ENCODE peak calls at places on chromosomes 7 and 10, in eight cellular contexts. G, B, P, H, Z, A, Y and K are unnamed samples.

GRCh38 chr7:47747160-47747559 is 165.2 kb upstream of the TNS3 start:
- DNase-seq in G (no peak), B (no peak), P (no peak), H (no peak), Z (no peak), A (no peak), Y (no peak), K (no peak)

GRCh38 chr10:15324611-15325010 is 46.5 kb downstream of the FAM171A1 start:
- DNase-seq in G (no peak), B (no peak), P (no peak), H (no peak), Z (no peak), A (no peak), Y (no peak), K (no peak)

GRCh38 chr7:133652547-133652946 is 399.7 kb downstream of the EXOC4 start:
- DNase-seq in G (no peak), B (no peak), P (no peak), H (no peak), Z (no peak), A (no peak), Y (no peak), K (no peak)

GRCh38 chr7:23467731-23468720 is 2.3 kb downstream of the IGF2BP3 start:
- DNase-seq in G (no peak), B (peak), P (peak), H (no peak), Z (no peak), A (peak), Y (no peak), K (peak)

GRCh38 chr7:28298870-28299484 is 113.3 kb upstream of the CREB5 start:
- DNase-seq in G (no peak), B (peak), P (peak), H (peak), Z (peak), A (peak), Y (peak), K (peak)

GRCh38 chr7:38463277-38464224 is 167.6 kb downstream of the AMPH start:
- DNase-seq in G (peak), B (peak), P (no peak), H (peak), Z (no peak), A (no peak), Y (no peak), K (peak)

GRCh38 chr7:76403780-76404494 is 5.6 kb downstream of the SSC4D start:
- DNase-seq in G (no peak), B (no peak), P (peak), H (no peak), Z (no peak), A (no peak), Y (no peak), K (no peak)

GRCh38 chr7:1060315-1061080 is 16.2 kb downstream of the GPR146 start:
- DNase-seq in G (no peak), B (no peak), P (peak), H (no peak), Z (no peak), A (no peak), Y (no peak), K (no peak)

GRCh38 chr10:119357389-119358139 is 150.2 kb downstream of the GRK5 start:
- DNase-seq in G (no peak), B (no peak), P (no peak), H (no peak), Z (no peak), A (no peak), Y (no peak), K (no peak)

GRCh38 chr10:132912685-132913558 is 29.4 kb downstream of the CFAP46 start:
- DNase-seq in G (no peak), B (no peak), P (peak), H (no peak), Z (no peak), A (no peak), Y (no peak), K (no peak)

GRCh38 chr7:139169816-139170215 is 60.3 kb upstream of the ZC3HAV1 start:
- DNase-seq in G (no peak), B (no peak), P (no peak), H (no peak), Z (no peak), A (no peak), Y (no peak), K (no peak)

GRCh38 chr7:37771342-37771741 is 77.1 kb upstream of the NME8 start:
- DNase-seq in G (no peak), B (no peak), P (no peak), H (no peak), Z (no peak), A (no peak), Y (no peak), K (no peak)

GRCh38 chr7:21137640-21138039 is 290.2 kb upstream of the SP4 start:
- DNase-seq in G (no peak), B (no peak), P (no peak), H (no peak), Z (no peak), A (no peak), Y (no peak), K (no peak)

GRCh38 chr7:388461-388960 is 98.5 kb downstream of the FOXL3 start:
- DNase-seq in G (no peak), B (no peak), P (peak), H (no peak), Z (no peak), A (no peak), Y (no peak), K (no peak)

GRCh38 chr10:32244011-32244410 is 102.9 kb downstream of the EPC1 start:
- DNase-seq in G (no peak), B (no peak), P (no peak), H (no peak), Z (no peak), A (no peak), Y (no peak), K (no peak)

GRCh38 chr7:114026486-114027089 is 107.8 kb upstream of the PPP1R3A start:
- DNase-seq in G (no peak), B (peak), P (no peak), H (no peak), Z (peak), A (peak), Y (peak), K (peak)

GRCh38 chr7:20330176-20330796 is 414 bp upstream of the ITGB8 start:
- DNase-seq in G (peak), B (peak), P (peak), H (peak), Z (peak), A (peak), Y (peak), K (peak)

GRCh38 chr7:156607332-156608175 is 33.0 kb upstream of the RNF32 start:
- DNase-seq in G (no peak), B (peak), P (peak), H (no peak), Z (no peak), A (no peak), Y (peak), K (no peak)

GRCh38 chr10:132700168-132701098 is 85.5 kb downstream of the NKX6-2 start:
- DNase-seq in G (no peak), B (peak), P (peak), H (no peak), Z (no peak), A (peak), Y (peak), K (no peak)

GRCh38 chr7:99504281-99504602 is 220 bp upstream of the ZKSCAN5 start:
- DNase-seq in G (no peak), B (no peak), P (peak), H (no peak), Z (no peak), A (peak), Y (no peak), K (peak)

GRCh38 chr10:3525832-3526449 is 259.1 kb downstream of the KLF6 start:
- DNase-seq in G (no peak), B (peak), P (no peak), H (no peak), Z (no peak), A (peak), Y (peak), K (peak)

GRCh38 chr7:102273749-102274712 is 12.6 kb upstream of the SH2B2 start:
- DNase-seq in G (no peak), B (peak), P (no peak), H (no peak), Z (no peak), A (no peak), Y (peak), K (peak)

GRCh38 chr7:16344927-16345326 is 76.4 kb downstream of the CRPPA start:
- DNase-seq in G (no peak), B (no peak), P (no peak), H (no peak), Z (no peak), A (no peak), Y (no peak), K (no peak)

GRCh38 chr10:96509017-96509641 is 4.6 kb downstream of the TLL2 start:
- DNase-seq in G (no peak), B (no peak), P (peak), H (no peak), Z (no peak), A (no peak), Y (peak), K (no peak)

GRCh38 chr7:20598479-20599419 is 16.7 kb upstream of the ABCB5 start:
- DNase-seq in G (no peak), B (peak), P (peak), H (no peak), Z (no peak), A (peak), Y (peak), K (peak)

GRCh38 chr7:149741629-149742028 is 31.8 kb downstream of the ZNF467 start:
- DNase-seq in G (no peak), B (no peak), P (no peak), H (no peak), Z (no peak), A (no peak), Y (peak), K (peak)

GRCh38 chr7:130150587-130150986 is 54.6 kb downstream of the TMEM209 start:
- DNase-seq in G (no peak), B (no peak), P (peak), H (no peak), Z (no peak), A (no peak), Y (no peak), K (no peak)

GRCh38 chr10:11162828-11163599 is 145.3 kb downstream of the CELF2 start:
- DNase-seq in G (peak), B (no peak), P (no peak), H (peak), Z (no peak), A (no peak), Y (no peak), K (no peak)

GRCh38 chr10:62692085-62692484 is 112.4 kb upstream of the ADO start:
- DNase-seq in G (no peak), B (no peak), P (peak), H (no peak), Z (no peak), A (no peak), Y (no peak), K (no peak)

GRCh38 chr10:113754768-113755167 is 3.3 kb downstream of the PLEKHS1 start:
- DNase-seq in G (no peak), B (no peak), P (no peak), H (no peak), Z (no peak), A (no peak), Y (no peak), K (no peak)

GRCh38 chr7:43647772-43648643 is 65.1 kb downstream of the STK17A start:
- DNase-seq in G (peak), B (peak), P (peak), H (no peak), Z (no peak), A (no peak), Y (peak), K (peak)